ENCODE peak calls at places on chromosomes 7 and 10, in four cellular contexts. X, Y, B and V are unnamed samples.

GRCh38 chr10:90959826-90960225 is 38.9 kb upstream of the ANKRD1 start:
- DNase-seq in X (no peak), Y (no peak), B (no peak), V (no peak)

GRCh38 chr10:85535926-85536325 is 830.7 kb downstream of the GRID1 start:
- DNase-seq in X (no peak), Y (no peak), B (no peak), V (no peak)

GRCh38 chr7:150476285-150476684 is 25.9 kb downstream of the GIMAP8 start:
- DNase-seq in X (no peak), Y (no peak), B (no peak), V (no peak)

GRCh38 chr10:4459531-4459930 is 366.5 kb upstream of the AKR1E2 start:
- DNase-seq in X (peak), Y (no peak), B (no peak), V (no peak)

GRCh38 chr10:104306897-104307296 is 31.4 kb downstream of the ITPRIP start:
- DNase-seq in X (no peak), Y (no peak), B (no peak), V (peak)

GRCh38 chr10:47183726-47184084 is 116.3 kb upstream of the GDF10 start:
- DNase-seq in X (no peak), Y (no peak), B (no peak), V (no peak)

GRCh38 chr10:51010977-51011376 is 63.3 kb upstream of the PRKG1 start:
- DNase-seq in X (peak), Y (peak), B (peak), V (peak)

GRCh38 chr10:78864761-78865517 is 203.8 kb upstream of the ZMIZ1 start:
- DNase-seq in X (no peak), Y (no peak), B (no peak), V (no peak)

GRCh38 chr10:82463614-82464013 is 588.6 kb downstream of the NRG3 start:
- DNase-seq in X (no peak), Y (no peak), B (no peak), V (no peak)

GRCh38 chr10:30821994-30822692 is 192.6 kb upstream of the LYZL2 start:
- DNase-seq in X (no peak), Y (no peak), B (no peak), V (no peak)

GRCh38 chr10:102593074-102593803 is 51.0 kb upstream of the TRIM8 start:
- DNase-seq in X (peak), Y (peak), B (no peak), V (no peak)

GRCh38 chr10:88901610-88902327 is 21.7 kb downstream of the STAMBPL1 start:
- DNase-seq in X (no peak), Y (no peak), B (no peak), V (no peak)

GRCh38 chr10:61933857-61934559 is 32.5 kb downstream of the ARID5B start:
- DNase-seq in X (no peak), Y (peak), B (no peak), V (no peak)

GRCh38 chr10:80289451-80290287 is at the start of gene MAT1A:
- DNase-seq in X (peak), Y (peak), B (peak), V (no peak)

GRCh38 chr10:100998183-100998990 is 1.2 kb upstream of the LZTS2 start:
- DNase-seq in X (peak), Y (peak), B (no peak), V (peak)

GRCh38 chr10:80917636-80918035 is 379.9 kb downstream of the SH2D4B start:
- DNase-seq in X (no peak), Y (no peak), B (no peak), V (no peak)

GRCh38 chr7:78765985-78766729 is 687.3 kb downstream of the MAGI2 start:
- DNase-seq in X (no peak), Y (no peak), B (no peak), V (no peak)

GRCh38 chr10:13439771-13440708 is 88.8 kb downstream of the BEND7 start:
- DNase-seq in X (peak), Y (peak), B (no peak), V (peak)

GRCh38 chr10:129344103-129344502 is 122.9 kb upstream of the MGMT start:
- DNase-seq in X (no peak), Y (no peak), B (no peak), V (no peak)

GRCh38 chr10:129344956-129345355 is 122.1 kb upstream of the MGMT start:
- DNase-seq in X (no peak), Y (no peak), B (no peak), V (no peak)

GRCh38 chr10:129343141-129343540 is 123.9 kb upstream of the MGMT start:
- DNase-seq in X (no peak), Y (no peak), B (no peak), V (no peak)

GRCh38 chr10:129344506-129344905 is 122.5 kb upstream of the MGMT start:
- DNase-seq in X (no peak), Y (no peak), B (no peak), V (no peak)

GRCh38 chr10:129345763-129346162 is 121.3 kb upstream of the MGMT start:
- DNase-seq in X (no peak), Y (no peak), B (no peak), V (no peak)
- TF ChIP-seq ELF1 in X (no peak), Y (no peak), B (no peak), V (no peak)

DNA sequence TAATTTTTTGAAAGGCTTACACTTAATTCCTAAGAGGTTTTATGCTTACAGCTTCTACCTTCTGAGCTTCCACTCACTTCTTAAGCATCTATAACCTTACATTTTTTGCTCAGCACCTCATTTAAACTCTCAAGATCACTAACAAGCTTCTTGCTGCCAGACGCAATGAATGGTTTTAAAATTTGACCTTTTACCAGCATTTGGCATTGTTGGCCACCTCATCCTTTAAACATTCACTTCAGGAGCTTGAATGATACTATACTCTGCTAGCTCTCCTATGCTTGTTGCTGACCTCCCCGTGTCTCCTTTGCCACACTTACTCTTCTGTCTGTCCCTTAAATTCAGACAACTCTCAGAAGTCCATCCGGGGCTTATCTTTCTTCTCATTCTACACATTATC is 37.7 kb upstream of the ODAD2 start:
- DNase-seq in X (no peak), Y (no peak), B (no peak), V (no peak)
- TF ChIP-seq JUND in X (no peak), Y (no peak), B (no peak), V (no peak)

GRCh38 chr7:132882714-132883428 is 199.0 kb downstream of the CHCHD3 start:
- DNase-seq in X (no peak), Y (peak), B (no peak), V (no peak)
- TF ChIP-seq ELF1 in X (no peak), Y (no peak), B (no peak), V (no peak)

GRCh38 chr10:99565166-99565565 is 32.4 kb downstream of the NKX2-3 start:
- DNase-seq in X (no peak), Y (no peak), B (no peak), V (no peak)
- TF ChIP-seq JUND in X (no peak), Y (no peak), B (no peak), V (no peak)

GRCh38 chr7:148540041-148540738 is 50.4 kb upstream of the C7orf33 start:
- DNase-seq in X (no peak), Y (no peak), B (peak), V (peak)
- TF ChIP-seq ELF1 in X (no peak), Y (no peak), B (no peak), V (no peak)

DNA sequence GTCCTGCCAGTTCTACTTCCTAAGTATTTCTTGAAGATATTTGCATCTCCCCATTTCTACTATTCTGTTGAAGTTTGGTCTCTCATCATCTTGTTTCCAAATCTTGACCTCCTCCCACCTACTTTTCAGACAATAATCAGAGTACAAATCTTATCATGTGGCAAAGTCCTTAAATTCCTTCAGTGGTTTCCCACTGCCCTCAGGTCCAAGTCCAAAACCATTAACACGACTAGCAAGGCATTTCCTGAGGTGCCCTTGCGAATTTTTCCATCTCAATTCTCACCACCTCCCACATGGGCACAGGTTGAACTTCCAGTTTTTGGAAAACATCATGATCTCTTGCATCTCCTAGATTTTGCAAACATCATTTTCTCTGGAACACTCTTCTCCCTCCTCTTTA is 97.2 kb upstream of the CDK1 start:
- DNase-seq in X (no peak), Y (no peak), B (no peak), V (no peak)
- TF ChIP-seq JUND in X (no peak), Y (no peak), B (no peak), V (no peak)

GRCh38 chr7:37826825-37827224 is 21.6 kb upstream of the NME8 start:
- DNase-seq in X (no peak), Y (no peak), B (no peak), V (no peak)

GRCh38 chr7:37831214-37831613 is 17.2 kb upstream of the NME8 start:
- DNase-seq in X (no peak), Y (no peak), B (no peak), V (no peak)

GRCh38 chr7:37833107-37833817 is 15.1 kb upstream of the NME8 start:
- DNase-seq in X (peak), Y (peak), B (peak), V (peak)

GRCh38 chr7:37833818-37834146 is 14.6 kb upstream of the NME8 start:
- DNase-seq in X (no peak), Y (no peak), B (no peak), V (no peak)

GRCh38 chr7:37832194-37832593 is 16.2 kb upstream of the NME8 start:
- DNase-seq in X (no peak), Y (peak), B (no peak), V (peak)
- TF ChIP-seq ELF1 in X (no peak), Y (no peak), B (no peak), V (no peak)

DNA sequence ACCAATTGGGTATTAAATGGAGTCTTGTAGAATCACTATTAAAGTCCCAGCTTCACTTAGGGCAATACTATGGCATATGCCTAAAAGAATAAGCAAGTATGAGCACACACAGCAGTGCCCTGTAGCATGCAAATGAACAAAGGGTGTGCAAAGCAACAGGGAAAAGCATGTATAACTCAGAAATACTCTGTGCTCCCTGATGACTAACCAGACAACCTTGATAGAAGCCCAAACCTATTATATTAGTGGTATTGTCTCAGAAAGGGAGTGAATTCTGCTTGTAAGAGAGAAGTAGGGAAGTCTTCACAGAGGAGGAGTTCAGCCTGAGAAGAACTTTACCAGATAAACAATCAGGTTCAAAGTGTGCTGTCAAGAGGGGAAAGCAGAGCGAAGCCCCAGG is 131.2 kb downstream of the DGKI start:
- DNase-seq in X (no peak), Y (no peak), B (no peak), V (no peak)
- TF ChIP-seq JUND in X (no peak), Y (no peak), B (no peak), V (no peak)

GRCh38 chr7:66504131-66504530 is 124.5 kb upstream of the KCTD7 start:
- DNase-seq in X (no peak), Y (no peak), B (no peak), V (no peak)

GRCh38 chr7:66505531-66506451 is 122.9 kb upstream of the KCTD7 start:
- DNase-seq in X (no peak), Y (no peak), B (no peak), V (no peak)

GRCh38 chr7:66503036-66503370 is 125.7 kb upstream of the KCTD7 start:
- DNase-seq in X (no peak), Y (no peak), B (no peak), V (no peak)

GRCh38 chr7:66503551-66504031 is 125.1 kb upstream of the KCTD7 start:
- DNase-seq in X (no peak), Y (no peak), B (no peak), V (no peak)

DNA sequence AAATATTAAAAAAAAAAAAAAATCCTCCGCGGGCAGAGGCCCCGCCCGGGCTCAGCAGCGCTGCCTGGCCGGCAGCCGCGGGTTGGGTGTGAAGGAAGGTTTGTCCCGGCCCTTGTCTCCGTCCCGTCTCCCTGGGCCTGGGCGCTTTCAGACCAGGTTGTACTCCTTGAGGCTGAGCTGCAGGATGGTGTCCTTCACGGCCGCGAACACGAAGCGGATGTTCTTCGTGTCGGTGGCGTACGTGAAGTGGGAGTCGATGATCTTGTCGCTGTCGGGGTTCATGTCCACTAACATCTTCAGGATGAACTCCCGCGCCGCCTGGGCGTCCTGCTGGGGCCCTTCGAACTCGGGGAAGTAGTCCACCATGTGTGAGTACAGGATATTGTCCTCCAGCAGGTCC is 123.7 kb upstream of the KCTD7 start:
- DNase-seq in X (no peak), Y (no peak), B (no peak), V (no peak)
- TF ChIP-seq ELF1 in X (no peak), Y (no peak), B (no peak), V (no peak)